ENCODE peak calls at places on chromosome 17, in four cellular contexts. One of them, this sample, is unnamed.
A peak's percentile ranks its signal among the peaks of the same experiment; 100 is the strongest.

GRCh38 chr17:58120195-58120822 is 27.9 kb upstream of the OR4D1 start:
- DNase-seq in omental fat pad: no peak
- DNase-seq in GM12878: no peak
- DNase-seq in GM13977: peak; percentile 35
- DNase-seq in this sample: peak; percentile 49

GRCh38 chr17:5678171-5678570 is 93.9 kb upstream of the NLRP1 start:
- DNase-seq in GM12878: no peak
- DNase-seq in GM13977: no peak
- DNase-seq in omental fat pad: no peak
- DNase-seq in this sample: no peak

GRCh38 chr17:47638903-47639302 is 10.8 kb upstream of the KPNB1 start:
- DNase-seq in omental fat pad: no peak
- DNase-seq in GM13977: no peak
- DNase-seq in GM12878: no peak
- DNase-seq in this sample: no peak

GRCh38 chr17:65198653-65199382 is 61.6 kb downstream of the RGS9 start:
- DNase-seq in GM13977: peak; percentile 74
- DNase-seq in omental fat pad: no peak
- DNase-seq in GM12878: peak; percentile 38
- DNase-seq in this sample: peak; percentile 35

GRCh38 chr17:75181110-75181509 is 1.6 kb downstream of the SUMO2 start:
- DNase-seq in omental fat pad: no peak
- DNase-seq in GM12878: no peak
- DNase-seq in GM13977: no peak
- DNase-seq in this sample: no peak

GRCh38 chr17:69551212-69552010 is 136.9 kb downstream of the MAP2K6 start:
- DNase-seq in omental fat pad: no peak
- DNase-seq in GM13977: no peak
- DNase-seq in GM12878: no peak
- DNase-seq in this sample: peak; percentile 64

GRCh38 chr17:4634981-4635380 is 6.5 kb downstream of the ALOX15 start:
- DNase-seq in omental fat pad: no peak
- DNase-seq in GM12878: no peak
- DNase-seq in GM13977: no peak
- DNase-seq in this sample: no peak

GRCh38 chr17:56284501-56284900 is 131.2 kb downstream of the ANKFN1 start:
- DNase-seq in GM13977: no peak
- DNase-seq in GM12878: no peak
- DNase-seq in omental fat pad: no peak
- DNase-seq in this sample: no peak

GRCh38 chr17:43003542-43004172 is 2.9 kb upstream of the IFI35 start:
- DNase-seq in GM12878: no peak
- DNase-seq in omental fat pad: no peak
- DNase-seq in GM13977: no peak
- DNase-seq in this sample: peak; percentile 59

GRCh38 chr17:43010667-43011308 is 4.2 kb downstream of the IFI35 start:
- DNase-seq in omental fat pad: no peak
- DNase-seq in GM13977: no peak
- DNase-seq in GM12878: no peak
- DNase-seq in this sample: peak; percentile 44

GRCh38 chr17:43011728-43012472 is 5.3 kb downstream of the IFI35 start:
- DNase-seq in omental fat pad: no peak
- DNase-seq in GM12878: no peak
- DNase-seq in GM13977: no peak
- DNase-seq in this sample: no peak

GRCh38 chr17:43006639-43007551 is at the start of gene IFI35:
- DNase-seq in GM13977: peak; percentile 81
- DNase-seq in omental fat pad: peak; percentile 50
- DNase-seq in GM12878: peak; percentile 69
- DNase-seq in this sample: peak; percentile 71
- TF ChIP-seq CTCF in GM13977: peak; percentile 59
- TF ChIP-seq CTCF in omental fat pad: no peak
- TF ChIP-seq CTCF in GM12878: peak; percentile 79
- TF ChIP-seq CTCF in this sample: peak; percentile 10

GRCh38 chr17:78659546-78659945 is 82.3 kb upstream of the DNAH17 start:
- DNase-seq in omental fat pad: no peak
- DNase-seq in GM12878: no peak
- DNase-seq in GM13977: no peak
- DNase-seq in this sample: no peak
- TF ChIP-seq CTCF in omental fat pad: no peak
- TF ChIP-seq CTCF in GM12878: no peak
- TF ChIP-seq CTCF in GM13977: no peak
- TF ChIP-seq CTCF in this sample: no peak

DNA sequence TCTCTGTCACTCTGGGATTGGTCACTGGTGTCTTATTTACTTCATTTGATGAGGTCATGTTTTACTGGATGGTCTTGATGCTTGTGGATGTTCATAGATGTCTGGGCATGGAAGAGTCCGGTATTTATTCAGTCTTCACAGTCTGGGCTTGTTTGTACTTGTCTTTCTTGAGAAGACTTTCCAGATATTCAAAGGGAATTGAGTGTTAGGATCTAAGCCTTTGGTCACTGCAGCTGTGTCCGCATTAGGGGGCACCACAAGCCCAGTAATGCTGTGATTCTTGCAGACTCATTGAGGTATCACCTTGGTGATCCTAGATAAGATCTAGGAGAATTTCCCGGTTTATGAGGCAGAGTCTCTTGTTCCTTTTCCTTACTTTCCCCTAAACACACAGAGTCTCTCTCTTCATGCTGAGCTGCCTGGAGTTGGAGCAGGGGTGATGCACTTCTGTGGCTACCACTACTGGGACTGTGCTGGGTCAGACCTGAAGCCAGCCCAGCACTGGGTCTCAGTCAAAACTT is 214.7 kb downstream of the SPECC1 start:
- DNase-seq in omental fat pad: no peak
- DNase-seq in GM12878: no peak
- DNase-seq in GM13977: no peak
- DNase-seq in this sample: peak; percentile 86
- TF ChIP-seq CTCF in omental fat pad: no peak
- TF ChIP-seq CTCF in GM12878: no peak
- TF ChIP-seq CTCF in GM13977: no peak
- TF ChIP-seq CTCF in this sample: peak; percentile 4

DNA sequence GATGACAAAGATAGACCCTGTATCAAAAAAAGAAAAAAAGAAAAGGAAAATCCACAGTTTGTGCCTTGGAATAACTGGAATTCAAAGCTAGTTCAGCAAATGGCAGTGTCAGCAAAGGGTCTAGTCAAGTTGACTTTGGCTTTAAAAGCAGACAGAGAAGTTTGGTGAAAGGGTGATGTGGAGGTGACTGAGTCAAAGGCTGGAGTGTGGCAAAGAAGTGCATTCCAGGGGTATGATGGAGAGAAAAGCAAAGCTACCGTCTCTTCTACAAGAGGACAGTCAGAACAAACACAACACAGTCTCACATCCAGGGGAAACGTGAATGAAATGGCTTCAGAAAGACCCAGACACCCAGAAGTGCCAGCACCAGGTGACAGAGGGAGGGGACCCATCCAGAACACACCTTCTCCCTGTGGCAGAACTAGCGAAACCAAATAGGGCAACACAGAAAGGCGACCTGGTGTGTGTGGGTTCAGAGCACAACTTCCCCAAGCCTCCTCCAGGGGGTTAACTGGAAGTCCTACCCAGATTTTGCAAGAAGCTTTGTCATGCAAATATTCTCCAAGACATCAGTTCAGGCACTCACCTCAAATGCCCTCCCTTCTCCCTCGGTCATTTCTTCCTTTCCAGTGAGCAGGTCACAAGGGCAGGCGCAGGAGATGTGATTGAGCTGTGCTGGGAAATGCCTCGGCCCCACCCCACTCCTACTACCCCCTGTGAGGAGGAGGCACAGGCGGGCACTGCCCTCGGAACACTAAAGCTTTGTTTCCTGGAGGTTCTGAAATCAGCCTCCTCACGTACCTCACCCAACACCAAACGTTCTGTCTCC is 481.9 kb downstream of the SOX9 start:
- DNase-seq in GM13977: no peak
- DNase-seq in omental fat pad: no peak
- DNase-seq in GM12878: no peak
- DNase-seq in this sample: peak; percentile 87
- TF ChIP-seq CTCF in GM13977: no peak
- TF ChIP-seq CTCF in omental fat pad: no peak
- TF ChIP-seq CTCF in GM12878: peak; percentile 4
- TF ChIP-seq CTCF in this sample: peak; percentile 43

DNA sequence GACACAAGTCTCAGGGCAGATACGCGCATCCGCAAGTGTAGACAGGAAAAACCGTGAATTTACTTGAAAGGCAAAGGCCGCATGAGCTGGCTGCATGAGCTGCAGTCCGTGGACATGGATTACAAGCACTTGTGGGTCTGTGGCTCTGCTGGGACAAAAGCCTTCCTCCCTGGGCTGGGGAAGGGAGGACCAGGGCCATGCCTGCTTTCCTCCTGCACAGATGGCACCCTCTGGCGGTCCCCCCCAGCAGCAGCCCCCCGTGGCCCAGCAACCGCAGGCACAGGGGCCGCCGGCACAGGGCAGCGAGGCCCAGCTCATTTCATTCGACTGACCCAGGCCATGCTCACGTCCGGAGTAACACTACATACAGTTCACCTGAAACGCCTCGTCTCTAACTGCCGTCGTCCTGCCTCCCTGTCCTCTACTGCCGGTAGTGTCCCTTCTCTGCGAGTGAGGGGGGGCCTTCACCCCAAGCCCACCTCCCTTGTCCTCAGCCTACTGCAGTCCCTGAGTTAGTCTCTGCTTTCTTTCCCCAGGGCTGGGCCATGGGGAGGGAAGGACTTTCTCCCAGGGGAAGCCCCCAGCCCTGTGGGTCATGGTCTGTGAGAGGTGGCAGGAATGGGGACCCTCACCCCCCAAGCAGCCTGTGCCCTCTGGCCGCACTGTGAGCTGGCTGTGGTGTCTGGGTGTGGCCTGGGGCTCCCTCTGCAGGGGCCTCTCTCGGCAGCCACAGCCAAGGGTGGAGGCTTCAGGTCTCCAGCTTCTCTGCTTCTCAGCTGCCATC is 1.7 kb upstream of the MRPL12 start:
- DNase-seq in omental fat pad: no peak
- DNase-seq in GM13977: no peak
- DNase-seq in GM12878: no peak
- DNase-seq in this sample: no peak
- TF ChIP-seq CTCF in omental fat pad: no peak
- TF ChIP-seq CTCF in GM13977: peak; percentile 30
- TF ChIP-seq CTCF in GM12878: peak; percentile 25
- TF ChIP-seq CTCF in this sample: no peak

GRCh38 chr17:50147841-50148225 is 2.6 kb downstream of the PPP1R9B start:
- DNase-seq in omental fat pad: no peak
- DNase-seq in GM13977: no peak
- DNase-seq in GM12878: no peak
- DNase-seq in this sample: no peak

GRCh38 chr17:50144845-50145531 is 5.5 kb downstream of the PPP1R9B start:
- DNase-seq in omental fat pad: no peak
- DNase-seq in GM13977: no peak
- DNase-seq in GM12878: no peak
- DNase-seq in this sample: no peak

GRCh38 chr17:50146927-50147640 is 3.4 kb downstream of the PPP1R9B start:
- DNase-seq in omental fat pad: no peak
- DNase-seq in GM12878: no peak
- DNase-seq in GM13977: no peak
- DNase-seq in this sample: no peak

GRCh38 chr17:50145532-50146229 is 4.8 kb downstream of the PPP1R9B start:
- DNase-seq in GM13977: no peak
- DNase-seq in GM12878: no peak
- DNase-seq in omental fat pad: no peak
- DNase-seq in this sample: no peak

GRCh38 chr17:50146230-50146926 is 4.1 kb downstream of the PPP1R9B start:
- DNase-seq in GM12878: no peak
- DNase-seq in GM13977: no peak
- DNase-seq in omental fat pad: no peak
- DNase-seq in this sample: no peak
- TF ChIP-seq CTCF in GM12878: peak; percentile 15
- TF ChIP-seq CTCF in GM13977: no peak
- TF ChIP-seq CTCF in omental fat pad: no peak
- TF ChIP-seq CTCF in this sample: peak; percentile 30

GRCh38 chr17:59372138-59372751 is 40.8 kb downstream of the YPEL2 start:
- DNase-seq in omental fat pad: no peak
- DNase-seq in GM13977: peak; percentile 29
- DNase-seq in GM12878: peak; percentile 79
- DNase-seq in this sample: no peak
- TF ChIP-seq CTCF in omental fat pad: no peak
- TF ChIP-seq CTCF in GM13977: no peak
- TF ChIP-seq CTCF in GM12878: no peak
- TF ChIP-seq CTCF in this sample: no peak

GRCh38 chr17:77214743-77215142 is 74.0 kb downstream of the SEC14L1 start:
- DNase-seq in GM12878: no peak
- DNase-seq in omental fat pad: no peak
- DNase-seq in GM13977: no peak
- DNase-seq in this sample: peak; percentile 18
- TF ChIP-seq CTCF in GM12878: peak; percentile 39
- TF ChIP-seq CTCF in omental fat pad: no peak
- TF ChIP-seq CTCF in GM13977: peak; percentile 31
- TF ChIP-seq CTCF in this sample: peak; percentile 36

This sample was measured in mammary epithelial cell.